ENCODE peak calls at places on chromosomes 11 and 22, in seven cellular contexts. R is WERI-Rb-1, W is mammary epithelial cell, X is hepatocyte, P is colonic mucosa, N is bronchial epithelial cell, T is left ventricle myocardium inferior. O is an unnamed sample. For H3K36me3, the result is how much of the 10 kb centered on the place peaks cover.

GRCh38 chr22:29306830-29307657 is 594 bp downstream of the GAS2L1 start:
- DNase-seq in R (peak), W (peak), X (peak), P (peak), N (peak), T (peak), O (peak)

GRCh38 chr11:18012314-18012905 is 437 bp downstream of the SERGEF start:
- DNase-seq in R (peak), W (peak), X (peak), P (peak), N (peak), T (peak), O (peak)

GRCh38 chr11:119368121-119369034 is 13.1 kb downstream of the USP2 start:
- DNase-seq in R (peak), W (no peak), X (peak), P (peak), N (no peak), T (peak), O (peak)

GRCh38 chr22:36823177-36823839 is 6.5 kb upstream of the PVALB start:
- DNase-seq in R (no peak), W (no peak), X (no peak), P (no peak), N (no peak), T (no peak), O (no peak)

GRCh38 chr11:102833731-102834130 is 9.7 kb downstream of the MMP3 start:
- DNase-seq in R (no peak), W (no peak), X (no peak), P (no peak), N (peak), T (no peak), O (no peak)

GRCh38 chr11:45071232-45071631 is 75.2 kb upstream of the PRDM11 start:
- DNase-seq in R (no peak), W (no peak), X (no peak), P (no peak), N (no peak), T (no peak), O (no peak)

GRCh38 chr11:72239849-72240460 is 4.0 kb downstream of the PHOX2A start:
- DNase-seq in R (no peak), W (no peak), X (peak), P (peak), N (no peak), T (peak), O (peak)

GRCh38 chr22:37848587-37849088 is 581 bp upstream of the EIF3L start:
- DNase-seq in R (no peak), W (peak), X (no peak), P (no peak), N (peak), T (no peak), O (no peak)

GRCh38 chr11:8017894-8018741 is 31.0 kb downstream of the EIF3F start:
- DNase-seq in R (peak), W (no peak), X (peak), P (peak), N (no peak), T (no peak), O (no peak)

GRCh38 chr22:29716814-29717213 is 3.0 kb upstream of the CABP7 start:
- DNase-seq in R (no peak), W (peak), X (peak), P (peak), N (peak), T (peak), O (peak)

GRCh38 chr11:5369793-5370192 is 13.8 kb upstream of the OR51M1 start:
- DNase-seq in R (no peak), W (no peak), X (no peak), P (no peak), N (peak), T (no peak), O (no peak)

GRCh38 chr11:73856001-73856663 is 20.5 kb downstream of the COA4 start:
- DNase-seq in R (no peak), W (no peak), X (no peak), P (no peak), N (no peak), T (no peak), O (no peak)

GRCh38 chr11:71499125-71499524 is 27.9 kb upstream of the KRTAP5-7 start:
- DNase-seq in R (no peak), W (no peak), X (no peak), P (no peak), N (no peak), T (no peak), O (peak)

GRCh38 chr11:94734563-94735275 is 33.4 kb upstream of the AMOTL1 start:
- DNase-seq in R (peak), W (no peak), X (peak), P (no peak), N (peak), T (no peak), O (no peak)

GRCh38 chr11:62400281-62400680 is 18.6 kb upstream of the SCGB1A1 start:
- DNase-seq in R (no peak), W (no peak), X (no peak), P (no peak), N (no peak), T (no peak), O (no peak)

GRCh38 chr11:28017816-28018215 is 90.1 kb downstream of the KIF18A start:
- DNase-seq in R (no peak), W (peak), X (no peak), P (no peak), N (no peak), T (no peak), O (no peak)

GRCh38 chr11:78645226-78646202 is 70.8 kb upstream of the NARS2 start:
- DNase-seq in R (peak), W (peak), X (peak), P (peak), N (peak), T (peak), O (peak)

GRCh38 chr22:47091241-47091691 is 328.8 kb downstream of the TBC1D22A start:
- DNase-seq in R (no peak), W (peak), X (peak), P (no peak), N (no peak), T (no peak), O (no peak)

GRCh38 chr11:34266090-34266912 is 91.5 kb downstream of the ABTB2 start:
- DNase-seq in R (no peak), W (peak), X (peak), P (no peak), N (no peak), T (peak), O (peak)

GRCh38 chr11:110491577-110492352 is 62.0 kb downstream of the FDX1 start:
- DNase-seq in R (no peak), W (no peak), X (peak), P (no peak), N (no peak), T (no peak), O (no peak)

GRCh38 chr11:9208726-9209501 is 56.2 kb downstream of the DENND5A start:
- DNase-seq in R (peak), W (peak), X (no peak), P (no peak), N (no peak), T (no peak), O (no peak)

GRCh38 chr11:16226245-16226644 is 130.1 kb downstream of the SOX6 start:
- DNase-seq in R (no peak), W (peak), X (peak), P (peak), N (peak), T (peak), O (no peak)

GRCh38 chr11:11636671-11637070 is 14.9 kb upstream of the GALNT18 start:
- DNase-seq in R (no peak), W (no peak), X (no peak), P (no peak), N (no peak), T (no peak), O (no peak)

GRCh38 chr11:117907276-117908110 is 21.7 kb downstream of the TMPRSS13 start:
- DNase-seq in R (peak), W (peak), X (peak), P (peak), N (peak), T (peak), O (peak)

GRCh38 chr22:22855617-22856308 is 31.9 kb upstream of the IGLL5 start:
- DNase-seq in R (peak), W (no peak), X (peak), P (peak), N (no peak), T (no peak), O (no peak)

GRCh38 chr11:68992743-68993255 is 12.0 kb upstream of the MRGPRD start:
- DNase-seq in R (no peak), W (no peak), X (no peak), P (no peak), N (no peak), T (no peak), O (no peak)

GRCh38 chr11:57900315-57900714 is 123.4 kb upstream of the OR9Q1 start:
- DNase-seq in R (no peak), W (peak), X (peak), P (peak), N (peak), T (no peak), O (no peak)

GRCh38 chr22:38249803-38250641 is 22.8 kb downstream of the TMEM184B start:
- DNase-seq in R (no peak), W (no peak), X (no peak), P (no peak), N (no peak), T (no peak), O (no peak)

GRCh38 chr11:45266693-45267451 is 19.3 kb downstream of the SYT13 start:
- DNase-seq in R (peak), W (no peak), X (peak), P (peak), N (no peak), T (no peak), O (no peak)

GRCh38 chr11:45184640-45185039 is 38.2 kb downstream of the PRDM11 start:
- DNase-seq in R (no peak), W (no peak), X (no peak), P (no peak), N (no peak), T (no peak), O (no peak)

GRCh38 chr11:119486691-119487259 is 63.8 kb upstream of the THY1 start:
- DNase-seq in R (peak), W (no peak), X (no peak), P (no peak), N (no peak), T (no peak), O (no peak)

GRCh38 chr22:35044607-35045390 is 21.2 kb upstream of the ISX start:
- DNase-seq in R (no peak), W (peak), X (no peak), P (no peak), N (no peak), T (no peak), O (no peak)

GRCh38 chr11:106172389-106172991 is 95.0 kb downstream of the AASDHPPT start:
- DNase-seq in R (no peak), W (peak), X (peak), P (no peak), N (peak), T (no peak), O (no peak)

GRCh38 chr11:34679681-34680080 is 58.8 kb downstream of the EHF start:
- DNase-seq in R (no peak), W (no peak), X (no peak), P (no peak), N (no peak), T (peak), O (no peak)

GRCh38 chr11:122872046-122872445 is 10.5 kb upstream of the JHY start:
- DNase-seq in R (no peak), W (no peak), X (no peak), P (no peak), N (no peak), T (no peak), O (no peak)

GRCh38 chr11:45921561-45922424 is 663 bp upstream of the LARGE2 start:
- DNase-seq in R (peak), W (no peak), X (peak), P (peak), N (no peak), T (peak), O (peak)

GRCh38 chr11:20253796-20254195 is 93.5 kb upstream of the DBX1 start:
- DNase-seq in R (no peak), W (no peak), X (no peak), P (no peak), N (no peak), T (no peak), O (no peak)

GRCh38 chr11:126145954-126146353 is 65.5 kb downstream of the RPUSD4 start:
- DNase-seq in R (no peak), W (no peak), X (no peak), P (no peak), N (no peak), T (no peak), O (no peak)

GRCh38 chr11:118916842-118917388 is 8.8 kb downstream of the BCL9L start:
- DNase-seq in R (no peak), W (peak), X (peak), P (no peak), N (no peak), T (peak), O (peak)

DNA sequence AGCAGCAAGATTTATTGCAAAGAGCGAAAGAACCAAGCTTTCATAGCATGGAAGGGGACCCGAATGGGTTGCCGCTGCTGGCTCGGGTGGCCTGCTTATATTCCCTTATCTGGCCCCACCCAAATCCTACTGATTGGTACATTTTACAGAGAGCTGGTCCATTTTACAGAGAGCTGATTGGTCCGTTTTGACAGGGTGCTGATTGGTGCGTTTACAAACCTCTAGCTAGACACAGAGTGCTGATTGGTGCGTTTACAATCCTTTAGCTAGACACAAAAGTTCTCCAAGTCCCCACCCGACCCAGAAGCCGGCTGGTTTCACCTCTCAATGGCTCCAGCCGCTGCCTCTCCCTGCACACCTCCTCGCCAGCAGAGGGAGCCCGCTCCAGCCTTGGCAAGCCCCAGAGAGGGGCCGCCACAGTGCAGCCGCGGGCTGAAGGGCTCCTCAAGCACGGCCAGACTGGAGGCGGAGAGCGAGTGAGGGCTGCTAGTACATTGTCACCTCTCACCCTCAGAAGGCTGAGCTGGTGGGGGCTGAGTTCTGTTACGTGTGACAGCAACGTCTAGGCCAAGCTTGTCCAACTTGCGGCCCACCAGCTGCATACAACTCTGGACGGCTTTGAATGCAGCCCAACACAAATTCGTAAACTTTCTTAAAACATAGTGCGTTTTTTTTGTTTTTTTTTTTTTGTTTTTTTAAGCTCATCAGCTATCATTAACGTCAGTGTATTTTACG is 8.7 kb downstream of the PTH start:
- DNase-seq in R (peak), W (no peak), X (peak), P (peak), N (peak), T (peak), O (peak)
- H3K36me3 ChIP-seq in R (under half), W (under half), X (under half), P (under half), N (under half), T (under half), O (under half)

GRCh38 chr11:111569476-111569875 is 29.0 kb downstream of the LAYN start:
- DNase-seq in R (no peak), W (no peak), X (no peak), P (no peak), N (no peak), T (no peak), O (no peak)
- H3K36me3 ChIP-seq in R (under half), W (under half), X (under half), P (under half), N (under half), T (under half), O (under half)

GRCh38 chr22:20055144-20055543 is 24.9 kb upstream of the DGCR8 start:
- DNase-seq in R (no peak), W (no peak), X (no peak), P (no peak), N (no peak), T (no peak), O (no peak)

GRCh38 chr22:20056696-20057386 is 23.2 kb upstream of the DGCR8 start:
- DNase-seq in R (no peak), W (no peak), X (no peak), P (no peak), N (no peak), T (no peak), O (no peak)

GRCh38 chr22:20056161-20056560 is 23.9 kb upstream of the DGCR8 start:
- DNase-seq in R (no peak), W (no peak), X (no peak), P (no peak), N (no peak), T (no peak), O (no peak)

GRCh38 chr22:20054485-20054884 is 25.6 kb upstream of the DGCR8 start:
- DNase-seq in R (no peak), W (no peak), X (no peak), P (no peak), N (no peak), T (no peak), O (no peak)

GRCh38 chr22:20055654-20056053 is 24.4 kb upstream of the DGCR8 start:
- DNase-seq in R (no peak), W (no peak), X (no peak), P (no peak), N (no peak), T (no peak), O (no peak)
- H3K36me3 ChIP-seq in R (under half), W (under half), X (under half), P (under half), N (under half), T (half or more), O (under half)

DNA sequence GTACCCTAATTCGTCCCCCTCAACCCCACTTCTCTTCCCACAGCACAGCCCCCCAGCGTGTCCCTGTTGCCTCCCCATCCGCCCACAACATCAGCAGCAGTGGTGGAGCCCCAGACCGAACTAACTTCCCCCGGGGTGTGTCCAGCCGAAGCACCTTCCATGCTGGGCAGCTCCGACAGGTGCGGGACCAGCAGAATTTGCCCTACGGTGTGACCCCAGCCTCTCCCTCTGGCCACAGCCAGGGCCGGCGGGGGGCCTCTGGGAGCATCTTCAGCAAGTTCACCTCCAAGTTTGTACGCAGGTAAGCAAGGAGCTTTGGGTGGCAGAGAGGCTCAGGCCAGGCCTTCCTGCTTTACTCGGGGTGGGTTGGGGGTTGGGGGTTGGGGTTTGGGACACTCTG is 12.2 kb downstream of the RCOR2 start:
- DNase-seq in R (no peak), W (no peak), X (no peak), P (no peak), N (no peak), T (no peak), O (no peak)
- H3K36me3 ChIP-seq in R (half or more), W (under half), X (under half), P (half or more), N (half or more), T (half or more), O (under half)

GRCh38 chr11:132620423-132620822 is 911.9 kb downstream of the OPCML start:
- DNase-seq in R (no peak), W (no peak), X (no peak), P (no peak), N (no peak), T (no peak), O (no peak)
- H3K36me3 ChIP-seq in R (under half), W (under half), X (under half), P (under half), N (under half), T (under half), O (under half)

GRCh38 chr11:67489860-67490726 is 7.3 kb downstream of the AIP start:
- DNase-seq in R (no peak), W (no peak), X (no peak), P (no peak), N (no peak), T (no peak), O (no peak)
- H3K36me3 ChIP-seq in R (half or more), W (under half), X (under half), P (under half), N (under half), T (half or more), O (under half)

DNA sequence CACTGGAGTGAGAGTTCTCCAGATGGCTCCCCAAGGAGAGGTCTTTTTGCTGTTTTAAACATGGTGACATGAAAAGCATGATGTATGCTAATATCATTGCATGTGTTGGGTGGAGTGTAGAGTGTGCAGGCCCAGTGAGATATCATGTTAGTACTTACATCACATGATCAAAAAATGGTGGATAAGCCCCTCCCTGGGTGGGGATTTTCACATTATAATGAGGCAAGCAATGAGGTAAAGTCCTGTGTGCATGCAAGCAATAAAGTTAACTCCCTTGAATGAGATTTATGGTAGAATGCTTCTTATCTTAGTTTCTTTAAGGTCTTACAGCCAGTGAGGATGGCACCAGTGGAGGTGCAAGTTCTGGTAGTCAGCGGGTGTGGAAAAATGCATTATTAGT is 8.5 kb downstream of the FAM111B start:
- DNase-seq in R (no peak), W (no peak), X (no peak), P (no peak), N (no peak), T (no peak), O (no peak)
- H3K36me3 ChIP-seq in R (under half), W (under half), X (under half), P (under half), N (under half), T (under half), O (under half)

DNA sequence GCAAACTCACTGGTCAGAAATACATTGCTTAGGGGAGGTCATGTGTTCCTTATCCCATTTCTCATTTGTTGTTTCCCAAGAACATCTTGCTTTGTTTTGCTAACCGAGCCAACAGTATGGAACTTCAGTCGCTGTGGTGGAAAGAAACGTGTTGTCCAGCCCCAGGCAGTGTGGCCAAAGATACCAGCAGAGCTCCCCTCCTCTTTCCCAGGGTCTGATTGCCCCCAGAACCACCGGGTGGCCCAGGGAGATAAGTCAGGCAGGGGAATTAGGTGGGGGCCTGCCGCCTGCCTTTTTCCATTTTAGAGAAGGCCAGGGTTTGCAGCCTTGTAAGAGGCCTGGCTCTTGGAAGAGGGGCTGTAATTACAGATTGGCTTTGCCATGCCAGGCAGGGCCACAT is 98.7 kb upstream of the CRYBB3 start:
- DNase-seq in R (no peak), W (no peak), X (no peak), P (no peak), N (no peak), T (no peak), O (no peak)
- H3K36me3 ChIP-seq in R (under half), W (under half), X (under half), P (under half), N (under half), T (under half), O (under half)

GRCh38 chr22:26826431-26826935 is 169.1 kb downstream of the MIAT start:
- DNase-seq in R (no peak), W (no peak), X (no peak), P (no peak), N (no peak), T (no peak), O (no peak)
- H3K36me3 ChIP-seq in R (under half), W (under half), X (under half), P (under half), N (under half), T (under half), O (under half)

DNA sequence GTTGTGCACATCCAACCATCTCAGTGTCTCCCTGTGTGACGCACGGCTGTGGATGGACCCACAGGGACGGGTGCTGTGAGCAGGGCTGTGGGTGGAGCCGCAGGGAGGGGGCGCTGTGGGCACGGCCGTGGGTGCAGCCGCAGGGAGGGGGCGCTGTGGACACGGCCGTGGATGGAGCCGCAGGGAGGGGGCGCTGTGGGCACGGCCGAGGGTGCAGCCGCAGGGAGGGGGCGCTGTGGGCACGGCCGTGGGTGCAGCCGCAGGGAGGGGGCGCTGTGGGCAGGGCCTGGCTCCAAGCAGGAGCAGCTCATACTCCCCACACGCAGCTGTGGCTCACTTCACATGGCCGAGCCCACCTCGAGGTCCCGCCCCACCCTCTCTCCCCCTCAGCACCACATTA is 6.0 kb upstream of the MAPK11 start:
- DNase-seq in R (peak), W (no peak), X (peak), P (peak), N (no peak), T (peak), O (peak)
- H3K36me3 ChIP-seq in R (half or more), W (under half), X (under half), P (under half), N (under half), T (half or more), O (under half)